ENCODE peak calls at places on chromosomes 16 and 17, in four cellular contexts. X, R, K and C are unnamed samples.

GRCh38 chr16:47144559-47144877 is 773 bp upstream of the NETO2 start:
- DNase-seq in X (no peak), R (no peak), K (no peak), C (no peak)

GRCh38 chr16:59181821-59182420 is 447.8 kb upstream of the GOT2 start:
- DNase-seq in X (no peak), R (no peak), K (no peak), C (no peak)

GRCh38 chr16:20799599-20799998 is 6.7 kb downstream of the ERI2 start:
- DNase-seq in X (peak), R (peak), K (peak), C (peak)

GRCh38 chr16:51939371-51940005 is 607.5 kb downstream of the TOX3 start:
- DNase-seq in X (no peak), R (no peak), K (no peak), C (no peak)

GRCh38 chr17:44920565-44920940 is 5.3 kb upstream of the GFAP start:
- DNase-seq in X (no peak), R (no peak), K (no peak), C (no peak)

GRCh38 chr17:80460286-80460881 is 16.0 kb downstream of the NPTX1 start:
- DNase-seq in X (no peak), R (no peak), K (no peak), C (no peak)

GRCh38 chr16:86018487-86018886 is 119.5 kb downstream of the IRF8 start:
- DNase-seq in X (no peak), R (no peak), K (peak), C (peak)

GRCh38 chr16:55154956-55155355 is 169.0 kb upstream of the IRX6 start:
- DNase-seq in X (no peak), R (no peak), K (no peak), C (no peak)

GRCh38 chr17:3911271-3912053 is 4.8 kb downstream of the P2RX1 start:
- DNase-seq in X (no peak), R (no peak), K (no peak), C (no peak)

GRCh38 chr16:29111421-29111820 is 126.6 kb downstream of the LAT start:
- DNase-seq in X (no peak), R (no peak), K (no peak), C (no peak)